ENCODE peak calls at places on chromosome 12, in seven cellular contexts. V is neuronal stem cell, N is IMR-90, Y is mesenchymal stem cell, T is mesendoderm, X is H1, K is trophoblast cell. M is an unnamed sample.

GRCh38 chr12:124039276-124039675 is 66.3 kb downstream of the ZNF664 start:
- DNase-seq in V (no peak), N (peak), Y (peak), T (no peak), X (no peak), K (no peak), M (no peak)

GRCh38 chr12:14781563-14781962 is 21.7 kb downstream of the WBP11 start:
- DNase-seq in V (no peak), N (no peak), Y (no peak), T (no peak), X (no peak), K (no peak), M (no peak)

GRCh38 chr12:467591-467990 is 7.9 kb downstream of the B4GALNT3 start:
- DNase-seq in V (no peak), N (no peak), Y (peak), T (no peak), X (no peak), K (no peak), M (no peak)

GRCh38 chr12:105670664-105671063 is 340.2 kb downstream of the C12orf75 start:
- DNase-seq in V (no peak), N (no peak), Y (no peak), T (peak), X (no peak), K (no peak), M (no peak)

GRCh38 chr12:6824962-6825381 is 3.2 kb upstream of the P3H3 start:
- DNase-seq in V (no peak), N (peak), Y (peak), T (peak), X (peak), K (no peak), M (peak)

GRCh38 chr12:752673-753400 is 458 bp downstream of the WNK1 start:
- DNase-seq in V (no peak), N (peak), Y (peak), T (peak), X (peak), K (peak), M (peak)

GRCh38 chr12:14614704-14615121 is 47.0 kb upstream of the PLBD1 start:
- DNase-seq in V (no peak), N (no peak), Y (no peak), T (no peak), X (no peak), K (no peak), M (no peak)

GRCh38 chr12:83261998-83262397 is 575.3 kb downstream of the TMTC2 start:
- DNase-seq in V (no peak), N (no peak), Y (no peak), T (peak), X (no peak), K (no peak), M (no peak)

DNA sequence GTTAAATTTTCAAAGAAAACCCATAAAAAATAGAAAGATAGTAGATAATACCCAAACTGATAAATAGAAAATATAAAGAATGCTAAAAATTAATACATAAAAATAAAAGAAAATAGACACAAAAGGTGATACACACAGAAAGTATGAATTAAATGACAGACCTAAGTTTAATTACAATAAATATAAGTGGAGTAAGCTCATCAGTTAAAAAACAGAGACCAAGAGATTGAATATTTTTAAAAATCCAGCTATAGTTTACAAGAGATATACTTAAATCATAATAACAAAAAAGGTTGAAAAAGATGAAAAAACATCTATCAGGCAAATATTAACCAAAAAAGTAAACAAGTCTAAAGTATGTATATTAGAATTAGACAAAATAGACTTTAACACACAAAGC is 268.2 kb downstream of the SOX5 start:
- DNase-seq in V (no peak), N (no peak), Y (no peak), T (no peak), X (no peak), K (no peak), M (no peak)
- H2BK120ac ChIP-seq in V (no peak), N (no peak), Y (no peak), T (no peak), X (no peak), K (no peak), M (no peak)

GRCh38 chr12:20593611-20594010 is 101.5 kb upstream of the SLCO1C1 start:
- DNase-seq in V (no peak), N (no peak), Y (no peak), T (no peak), X (no peak), K (no peak), M (no peak)

GRCh38 chr12:20585055-20585625 is 110.0 kb upstream of the SLCO1C1 start:
- DNase-seq in V (no peak), N (no peak), Y (no peak), T (no peak), X (no peak), K (no peak), M (no peak)

DNA sequence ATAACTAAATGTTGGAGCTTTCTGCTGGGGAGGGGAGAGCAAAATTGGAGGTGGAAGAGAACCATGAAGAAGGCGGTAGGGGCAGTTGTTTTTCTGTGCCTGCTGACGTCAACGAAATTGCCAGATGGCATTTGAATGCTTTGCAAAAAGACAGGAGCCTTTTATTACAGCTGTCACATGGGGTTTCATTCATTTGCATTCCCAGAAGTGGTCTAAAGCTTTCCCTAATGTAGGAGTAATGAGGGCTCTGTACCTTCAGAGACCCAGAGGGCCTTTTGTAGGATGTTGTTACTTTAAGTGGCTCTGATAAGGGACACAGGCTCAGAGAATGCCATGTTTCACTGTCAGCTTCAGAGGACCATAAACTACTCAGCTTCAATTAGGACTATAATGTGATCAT is 107.1 kb upstream of the SLCO1C1 start:
- DNase-seq in V (no peak), N (no peak), Y (no peak), T (peak), X (no peak), K (no peak), M (no peak)
- H2BK120ac ChIP-seq in V (no peak), N (no peak), Y (no peak), T (no peak), X (no peak), K (no peak), M (no peak)

GRCh38 chr12:9326085-9326484 is 117.9 kb upstream of the PZP start:
- DNase-seq in V (no peak), N (no peak), Y (no peak), T (no peak), X (no peak), K (no peak), M (no peak)
- H2BK120ac ChIP-seq in V (no peak), N (no peak), Y (no peak), T (no peak), X (no peak), K (no peak), M (no peak)

GRCh38 chr12:53061404-53062010 is 11.6 kb downstream of the TNS2 start:
- DNase-seq in V (no peak), N (no peak), Y (no peak), T (peak), X (no peak), K (peak), M (peak)

GRCh38 chr12:53063708-53064612 is 14.1 kb downstream of the TNS2 start:
- DNase-seq in V (no peak), N (peak), Y (peak), T (no peak), X (no peak), K (no peak), M (no peak)

GRCh38 chr12:53062011-53062961 is 12.4 kb downstream of the TNS2 start:
- DNase-seq in V (no peak), N (no peak), Y (no peak), T (no peak), X (no peak), K (no peak), M (no peak)

GRCh38 chr12:53064613-53065415 is 14.4 kb downstream of the SPRYD3 start:
- DNase-seq in V (no peak), N (no peak), Y (no peak), T (no peak), X (no peak), K (no peak), M (no peak)

DNA sequence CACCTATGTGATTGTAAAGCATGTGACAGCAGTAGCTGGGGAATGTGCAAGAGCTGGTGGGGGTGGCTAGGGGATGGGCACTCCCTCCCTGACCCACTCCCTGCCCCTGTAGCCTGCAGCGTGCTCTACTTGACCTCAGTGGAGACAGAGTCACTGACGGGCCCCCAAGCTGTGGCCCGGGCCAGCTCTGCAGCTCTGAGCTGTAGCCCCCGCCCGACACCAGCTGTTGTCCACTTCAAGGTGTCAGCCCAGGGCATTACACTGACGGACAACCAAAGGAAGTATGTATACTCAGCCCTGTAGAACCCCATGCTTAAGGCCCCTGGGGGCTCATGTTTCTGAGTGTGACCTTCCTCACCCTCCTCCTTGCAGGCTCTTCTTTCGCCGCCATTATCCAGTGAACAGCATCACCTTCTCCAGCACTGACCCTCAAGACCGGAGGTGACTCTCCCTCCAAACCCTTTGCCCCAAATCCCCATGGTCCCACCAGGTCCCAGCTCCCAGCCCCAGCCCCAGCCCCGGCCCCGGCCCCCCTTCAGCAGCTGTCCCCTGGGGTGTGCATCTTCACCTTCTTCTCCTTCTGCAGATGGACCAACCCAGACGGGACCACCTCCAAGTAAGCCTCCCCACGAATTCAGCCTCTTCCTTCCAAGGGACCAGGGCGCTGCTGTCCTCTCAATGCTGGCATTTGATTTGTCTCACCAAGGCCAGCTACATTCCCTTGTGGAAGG is 13.3 kb downstream of the TNS2 start:
- DNase-seq in V (no peak), N (no peak), Y (no peak), T (no peak), X (no peak), K (peak), M (no peak)
- H2BK120ac ChIP-seq in V (no peak), N (no peak), Y (no peak), T (no peak), X (no peak), K (no peak), M (no peak)

GRCh38 chr12:130186631-130187269 is 24.5 kb downstream of the FZD10 start:
- DNase-seq in V (no peak), N (no peak), Y (no peak), T (peak), X (no peak), K (no peak), M (peak)
- H2BK120ac ChIP-seq in V (no peak), N (no peak), Y (no peak), T (no peak), X (no peak), K (no peak), M (no peak)

GRCh38 chr12:113609692-113610469 is 138.2 kb upstream of the LHX5 start:
- DNase-seq in V (peak), N (no peak), Y (no peak), T (no peak), X (peak), K (no peak), M (peak)
- H2BK120ac ChIP-seq in V (no peak), N (no peak), Y (no peak), T (no peak), X (peak), K (no peak), M (no peak)

GRCh38 chr12:91687052-91688017 is 458.3 kb downstream of the BTG1 start:
- DNase-seq in V (no peak), N (no peak), Y (no peak), T (no peak), X (no peak), K (no peak), M (no peak)

GRCh38 chr12:91695964-91696363 is 449.7 kb downstream of the BTG1 start:
- DNase-seq in V (no peak), N (no peak), Y (no peak), T (no peak), X (no peak), K (no peak), M (no peak)

GRCh38 chr12:91685917-91686316 is 459.7 kb downstream of the BTG1 start:
- DNase-seq in V (no peak), N (peak), Y (peak), T (no peak), X (no peak), K (no peak), M (no peak)

DNA sequence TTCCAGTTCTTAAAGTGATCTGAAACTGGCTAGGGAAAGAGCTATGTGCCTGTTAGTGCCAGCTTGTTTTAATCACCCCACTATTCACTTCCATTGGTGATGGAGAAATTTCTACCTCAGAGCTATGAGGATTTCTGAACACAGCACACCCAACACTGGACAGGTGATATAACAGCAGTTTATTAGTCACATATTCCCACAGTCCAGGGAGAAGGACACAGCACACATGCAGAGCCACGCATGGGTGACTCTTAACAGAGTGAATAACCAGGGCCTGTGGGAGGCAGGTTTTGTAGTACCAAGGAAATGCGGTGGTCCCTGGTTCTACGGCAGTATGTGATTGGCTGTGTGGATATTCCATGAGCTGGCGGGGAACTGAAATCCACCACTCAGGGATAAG is 455.1 kb downstream of the BTG1 start:
- DNase-seq in V (no peak), N (no peak), Y (no peak), T (no peak), X (no peak), K (no peak), M (no peak)
- H2BK120ac ChIP-seq in V (no peak), N (no peak), Y (no peak), T (no peak), X (no peak), K (no peak), M (no peak)

DNA sequence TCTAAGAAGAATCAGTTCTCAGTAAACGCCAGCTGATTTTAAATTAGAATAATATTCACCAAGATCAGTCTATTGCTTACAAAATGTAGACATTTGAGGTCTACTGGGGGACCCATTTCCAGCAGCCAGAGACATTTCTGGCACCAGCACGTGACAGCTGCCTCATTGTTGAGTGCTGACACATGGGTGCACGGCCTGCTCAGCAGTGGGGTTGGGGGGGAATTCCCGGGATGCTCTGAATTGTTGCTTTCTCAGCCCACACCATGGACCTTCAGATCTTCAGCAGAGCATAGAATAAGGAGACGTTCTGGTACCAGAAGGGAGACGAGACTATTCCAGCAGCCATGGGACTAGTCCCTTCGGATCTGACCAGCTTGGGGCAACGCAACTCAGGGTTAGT is 18.3 kb downstream of the PLEKHG7 start:
- DNase-seq in V (no peak), N (peak), Y (no peak), T (peak), X (no peak), K (no peak), M (no peak)
- H2BK120ac ChIP-seq in V (no peak), N (no peak), Y (no peak), T (no peak), X (no peak), K (no peak), M (peak)

GRCh38 chr12:54019924-54020586 is 8.2 kb upstream of the HOXC6 start:
- DNase-seq in V (no peak), N (no peak), Y (peak), T (no peak), X (no peak), K (no peak), M (no peak)
- H2BK120ac ChIP-seq in V (no peak), N (no peak), Y (peak), T (no peak), X (no peak), K (no peak), M (no peak)

M was measured in H9.